ENCODE peak calls at places on chromosome 12, in four cellular contexts. C, X, N and U are unnamed samples.

GRCh38 chr12:16473610-16474326 is 126.3 kb downstream of the MGST1 start:
- DNase-seq in N (no peak), C (peak; percentile 63), X (peak; percentile 2), U (no peak)

GRCh38 chr12:98939350-98939749 is 294.3 kb downstream of the APAF1 start:
- DNase-seq in X (peak; percentile 19), N (no peak), C (peak; percentile 20), U (peak; percentile 2)

GRCh38 chr12:130253866-130254265 is 83.8 kb upstream of the PIWIL1 start:
- DNase-seq in X (no peak), N (no peak), C (no peak), U (no peak)

GRCh38 chr12:132881853-132882252 is 5.6 kb downstream of the CHFR start:
- DNase-seq in N (no peak), X (peak; percentile 34), C (peak; percentile 78), U (no peak)

GRCh38 chr12:72134934-72135333 is 137.2 kb upstream of the TRHDE start:
- DNase-seq in N (no peak), C (no peak), X (no peak), U (no peak)

GRCh38 chr12:99759467-99759866 is 111.9 kb downstream of the GARIN6 start:
- DNase-seq in N (no peak), C (no peak), X (no peak), U (no peak)

GRCh38 chr12:68854078-68854468 is 46.1 kb downstream of the MDM2 start:
- DNase-seq in C (no peak), N (no peak), X (no peak), U (no peak)

GRCh38 chr12:42426733-42427132 is 100.8 kb downstream of the PPHLN1 start:
- DNase-seq in X (no peak), N (no peak), C (peak; percentile 72), U (peak; percentile 16)

GRCh38 chr12:71392521-71393145 is 47.0 kb upstream of the LGR5 start:
- DNase-seq in C (peak; percentile 70), N (no peak), X (peak; percentile 50), U (peak; percentile 42)

GRCh38 chr12:4330203-4330602 is 9.2 kb downstream of the TIGAR start:
- DNase-seq in C (no peak), N (no peak), X (no peak), U (no peak)

GRCh38 chr12:92784795-92785562 is 82.2 kb downstream of the PLEKHG7 start:
- DNase-seq in C (peak; percentile 79), X (peak; percentile 23), N (no peak), U (peak; percentile 80)

GRCh38 chr12:53051058-53051880 is 1.4 kb downstream of the TNS2 start:
- DNase-seq in C (peak; percentile 70), X (no peak), N (peak; percentile 73), U (no peak)

DNA sequence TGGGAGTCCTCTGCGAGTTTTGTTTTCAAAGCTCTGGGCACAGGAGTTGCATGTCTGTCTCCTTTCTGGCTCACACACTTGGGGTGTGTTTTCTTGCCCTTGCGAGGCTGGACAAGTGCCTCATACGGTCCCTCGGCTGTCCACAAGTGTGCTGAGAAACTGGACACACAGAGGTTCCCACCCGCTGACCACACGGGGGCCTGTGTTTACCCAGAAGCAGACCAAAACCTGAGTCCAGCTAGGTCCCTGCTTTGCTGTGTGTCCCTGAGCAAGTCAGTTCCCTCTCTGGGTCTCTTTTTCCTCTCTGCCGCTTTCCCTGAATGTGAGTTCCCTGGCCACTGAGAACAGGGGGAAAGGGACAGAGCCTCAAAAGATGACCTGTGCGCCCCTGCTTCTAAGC is 678 bp upstream of the OAS2 start:
- DNase-seq in N (no peak), X (no peak), C (no peak), U (no peak)
- H3K4me3 ChIP-seq in N (peak overlapping the region; percentile 61), X (no peak overlapping the region), C (no peak overlapping the region), U (no peak overlapping the region)

GRCh38 chr12:62347922-62348650 is 87.9 kb downstream of the USP15 start:
- DNase-seq in N (no peak), C (peak; percentile 56), X (no peak), U (no peak)
- TF ChIP-seq CTCF in N (no peak), C (no peak), X (no peak), U (no peak)

GRCh38 chr12:57130941-57131340 is 2.7 kb downstream of the LRP1 start:
- DNase-seq in N (no peak), X (no peak), C (no peak), U (no peak)
- H3K4me3 ChIP-seq in N (peak overlapping the region; percentile 98), X (peak overlapping the region; percentile 87), C (peak overlapping the region; percentile 5), U (peak overlapping the region; percentile 86)

GRCh38 chr12:6326316-6326959 is 15.4 kb downstream of the TNFRSF1A start:
- DNase-seq in X (no peak), N (no peak), C (peak; percentile 52), U (no peak)
- TF ChIP-seq CTCF in X (peak; percentile 48), N (peak; percentile 33), C (peak; percentile 45), U (peak; percentile 40)

DNA sequence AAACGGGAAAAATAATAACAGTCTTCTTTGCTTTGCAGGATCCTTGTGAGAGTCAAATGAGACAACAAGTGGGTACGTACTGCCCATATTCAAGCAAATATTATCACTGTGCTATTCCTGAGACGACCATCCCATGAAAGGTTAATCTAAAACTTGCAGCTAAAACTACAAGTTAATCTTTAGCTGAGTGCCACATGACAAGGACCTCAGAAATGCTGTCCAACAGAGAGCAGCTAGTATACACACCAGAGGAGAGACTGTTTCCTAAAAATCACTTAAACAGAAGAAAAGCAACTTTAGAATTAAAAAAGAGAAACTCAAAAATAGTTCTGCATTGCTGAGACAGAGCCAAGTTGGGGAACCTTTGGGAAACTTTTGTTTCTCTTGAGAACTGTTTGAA is 162.7 kb upstream of the TMTC2 start:
- DNase-seq in N (no peak), C (no peak), X (no peak), U (no peak)
- H3K4me3 ChIP-seq in N (no peak overlapping the region), C (no peak overlapping the region), X (no peak overlapping the region), U (no peak overlapping the region)

GRCh38 chr12:110846615-110847566 is at the start of gene CCDC63:
- DNase-seq in C (no peak), X (no peak), N (peak; percentile 71), U (no peak)
- TF ChIP-seq CTCF in C (peak; percentile 36), X (peak; percentile 53), N (peak; percentile 32), U (peak; percentile 41)

GRCh38 chr12:6764011-6764828 is 1.9 kb upstream of the PTMS start:
- DNase-seq in N (peak; percentile 93), X (peak; percentile 97), C (peak; percentile 99), U (peak; percentile 99)
- H3K4me3 ChIP-seq in N (peak overlapping the region; percentile 31), X (peak overlapping the region; percentile 16), C (peak overlapping the region; percentile 12), U (peak overlapping the region; percentile 23)

DNA sequence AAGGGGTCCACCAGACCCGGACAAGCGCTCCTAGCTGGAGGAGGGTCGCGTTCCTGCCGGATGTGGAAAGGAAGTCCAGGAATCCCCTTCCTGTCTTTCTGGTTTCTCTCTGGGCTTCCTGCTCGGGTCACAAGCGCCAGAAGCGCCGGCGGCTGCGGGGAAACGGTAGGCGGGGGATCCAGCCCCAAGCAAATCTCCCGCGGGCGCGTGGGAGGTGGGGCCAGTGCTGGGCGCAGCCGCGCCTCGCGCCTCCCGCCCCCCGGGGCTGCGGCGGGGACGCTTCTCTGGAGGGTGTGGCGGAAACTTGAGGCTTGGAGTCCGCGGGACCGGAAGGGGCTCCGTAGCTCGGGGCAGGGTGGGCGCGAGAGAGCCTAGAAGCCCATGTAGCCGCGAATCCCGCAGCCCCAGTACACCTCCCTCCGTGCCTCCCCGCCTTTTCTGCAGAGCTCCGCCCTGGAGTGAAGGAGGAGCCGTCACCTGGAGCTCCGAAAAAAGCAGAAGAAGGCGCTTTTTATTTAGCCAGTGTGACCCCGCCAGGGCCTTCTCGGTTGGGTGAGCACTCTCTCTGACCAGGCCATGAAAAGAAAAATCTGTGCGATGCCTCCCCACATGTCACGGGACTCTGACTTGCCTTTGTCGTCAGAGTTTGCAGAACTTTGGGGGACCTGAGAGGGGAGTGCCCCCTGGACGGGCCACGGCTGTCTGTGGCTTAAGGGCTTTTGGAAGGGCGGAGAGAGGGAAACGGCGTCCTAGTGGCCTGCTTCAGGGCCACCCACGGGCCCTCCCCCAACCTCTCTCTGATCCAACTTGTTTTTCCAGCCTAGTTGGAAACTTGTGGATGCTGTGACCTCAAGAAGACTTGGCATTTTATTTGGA is 21.4 kb upstream of the CLEC2D start:
- DNase-seq in X (no peak), C (peak; percentile 69), N (peak; percentile 83), U (no peak)
- TF ChIP-seq CTCF in X (no peak), C (no peak), N (no peak), U (no peak)

GRCh38 chr12:124294686-124295315 is at the start of gene RFLNA:
- DNase-seq in N (no peak), C (no peak), X (no peak), U (no peak)
- H3K4me3 ChIP-seq in N (peak within 1 kb of the TSS; percentile 39), C (no peak within 1 kb of the TSS), X (peak within 1 kb of the TSS; percentile 42), U (no peak within 1 kb of the TSS)

GRCh38 chr12:20546267-20546666 is 148.9 kb upstream of the SLCO1C1 start:
- DNase-seq in X (no peak), C (no peak), N (no peak), U (no peak)

GRCh38 chr12:20547788-20548575 is 147.2 kb upstream of the SLCO1C1 start:
- DNase-seq in X (no peak), C (peak; percentile 45), N (no peak), U (no peak)

GRCh38 chr12:20555015-20555414 is 140.1 kb upstream of the SLCO1C1 start:
- DNase-seq in N (no peak), X (no peak), C (no peak), U (no peak)

GRCh38 chr12:20548592-20548991 is 146.5 kb upstream of the SLCO1C1 start:
- DNase-seq in X (no peak), C (no peak), N (no peak), U (no peak)

GRCh38 chr12:20549115-20549719 is 145.9 kb upstream of the SLCO1C1 start:
- DNase-seq in C (peak; percentile 56), N (no peak), X (no peak), U (no peak)
- TF ChIP-seq CTCF in C (peak; percentile 72), N (peak; percentile 36), X (peak; percentile 69), U (peak; percentile 78)